ENCODE peak calls at places on chromosomes 1 and 21, in five cellular contexts. S is gastrocnemius medialis, D is prostate gland, R is kidney, A is GM23248. X is an unnamed sample.

GRCh38 chr1:52629021-52629643 is 3.8 kb upstream of the SHISAL2A start:
- DNase-seq in S (no peak), D (no peak), R (peak; percentile 84), A (no peak), X (no peak)

GRCh38 chr1:40801742-40802077 is 18.1 kb downstream of the KCNQ4 start:
- DNase-seq in S (no peak), D (no peak), R (no peak), A (no peak), X (no peak)

GRCh38 chr1:193846881-193847280 is 660.5 kb upstream of the B3GALT2 start:
- DNase-seq in S (no peak), D (no peak), R (no peak), A (no peak), X (no peak)

GRCh38 chr1:223747838-223748335 is 35.5 kb downstream of the CAPN2 start:
- DNase-seq in S (no peak), D (no peak), R (no peak), A (peak; percentile 48), X (no peak)

GRCh38 chr1:186102559-186103148 is 272.4 kb downstream of the TPR start:
- DNase-seq in S (no peak), D (no peak), R (no peak), A (peak; percentile 88), X (peak; percentile 55)

GRCh38 chr1:223204424-223204823 is 61.4 kb upstream of the TLR5 start:
- DNase-seq in S (no peak), D (no peak), R (no peak), A (no peak), X (no peak)

GRCh38 chr1:3319874-3320245 is 134.6 kb upstream of the ARHGEF16 start:
- DNase-seq in S (no peak), D (peak; percentile 52), R (no peak), A (peak; percentile 60), X (no peak)

GRCh38 chr1:186440584-186440983 is 20.3 kb downstream of the PDC start:
- DNase-seq in S (no peak), D (no peak), R (no peak), A (peak; percentile 5), X (no peak)

GRCh38 chr21:17295997-17296396 is 216.8 kb upstream of the CXADR start:
- DNase-seq in S (no peak), D (no peak), R (no peak), A (no peak), X (no peak)

GRCh38 chr1:3459940-3460652 is 5.6 kb downstream of the ARHGEF16 start:
- DNase-seq in S (peak; percentile 54), D (peak; percentile 79), R (peak; percentile 88), A (no peak), X (no peak)

GRCh38 chr21:28872218-28872617 is 120.5 kb downstream of the LTN1 start:
- DNase-seq in S (no peak), D (no peak), R (no peak), A (peak; percentile 27), X (no peak)

GRCh38 chr1:98102369-98103030 is 181.7 kb upstream of the DPYD start:
- DNase-seq in S (no peak), D (no peak), R (no peak), A (peak; percentile 71), X (no peak)

GRCh38 chr1:236795035-236795756 is at the start of gene MTR:
- DNase-seq in S (peak; percentile 99), D (peak; percentile 99), R (peak; percentile 99), A (peak; percentile 99), X (peak; percentile 99)

GRCh38 chr1:97654866-97655265 is 266.0 kb downstream of the DPYD start:
- DNase-seq in S (no peak), D (no peak), R (no peak), A (no peak), X (no peak)

GRCh38 chr1:79859212-79859948 is 852.9 kb upstream of the ADGRL4 start:
- DNase-seq in S (no peak), D (no peak), R (no peak), A (peak; percentile 81), X (no peak)

GRCh38 chr1:64598100-64598571 is 128.2 kb downstream of the CACHD1 start:
- DNase-seq in S (no peak), D (no peak), R (no peak), A (peak; percentile 83), X (no peak)

GRCh38 chr1:172818841-172819527 is 160.1 kb downstream of the FASLG start:
- DNase-seq in S (no peak), D (no peak), R (no peak), A (no peak), X (peak; percentile 49)

GRCh38 chr21:44992608-44993031 is 52.8 kb downstream of the SLX9 start:
- DNase-seq in S (no peak), D (no peak), R (peak; percentile 71), A (no peak), X (peak; percentile 32)

GRCh38 chr1:66613187-66613586 is 79.2 kb downstream of the SGIP1 start:
- DNase-seq in S (no peak), D (no peak), R (no peak), A (no peak), X (no peak)

GRCh38 chr1:34858901-34859441 is 578 bp downstream of the SMIM12 start:
- DNase-seq in S (no peak), D (no peak), R (no peak), A (peak; percentile 74), X (peak; percentile 62)

DNA sequence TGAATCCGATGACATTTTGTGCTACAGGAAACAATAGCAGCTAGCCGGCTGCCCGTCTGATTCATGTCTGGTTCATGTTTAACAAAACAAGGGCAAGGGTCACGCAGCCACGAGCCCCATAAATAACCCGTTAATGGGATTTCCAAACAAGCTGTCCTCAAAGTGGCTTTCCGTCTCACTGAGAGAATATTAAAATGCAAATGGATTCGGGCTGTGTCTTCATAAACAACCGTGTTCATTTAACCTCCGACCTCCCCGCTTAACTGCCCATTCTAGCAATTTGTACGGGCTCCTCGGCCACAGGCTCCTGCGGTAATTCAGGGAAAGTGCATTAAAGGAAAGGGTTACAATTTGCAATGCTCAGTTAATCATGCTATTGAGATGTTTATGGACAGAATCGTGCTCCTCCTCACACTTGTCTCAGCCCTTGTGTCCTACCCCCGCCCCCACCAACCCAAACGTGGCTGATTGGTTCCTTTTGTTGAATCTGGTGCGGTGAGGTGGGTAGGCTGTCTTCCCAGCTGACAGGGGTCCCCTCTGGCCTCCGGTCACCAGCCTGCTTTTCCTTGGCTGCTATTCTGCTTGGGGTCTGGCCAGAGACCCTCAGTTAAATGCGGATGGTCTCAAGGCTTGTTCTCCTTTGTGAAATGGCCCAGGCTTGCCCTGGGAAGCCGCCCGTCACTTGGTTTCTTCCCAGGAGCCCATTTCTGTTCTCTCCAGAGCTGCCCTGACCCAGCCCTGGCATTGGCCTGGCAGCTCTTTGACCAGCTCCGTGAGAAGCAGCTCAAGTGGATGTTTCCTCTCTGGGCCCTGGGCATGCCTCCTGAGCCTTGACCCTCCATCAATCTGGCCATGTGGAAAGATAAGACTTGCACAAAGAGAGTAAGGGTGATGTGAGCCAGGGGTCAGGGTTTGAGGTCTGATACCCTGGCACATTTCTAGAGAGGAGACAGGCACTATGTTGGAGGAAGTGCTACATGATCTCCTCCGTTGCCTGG is 200.7 kb upstream of the POU3F1 start:
- DNase-seq in S (no peak), D (no peak), R (peak; percentile 87), A (peak; percentile 20), X (no peak)
- H3K4me3 ChIP-seq in S (no peak overlapping the region), D (no peak overlapping the region), R (no peak overlapping the region), A (no peak overlapping the region), X (no peak overlapping the region)

DNA sequence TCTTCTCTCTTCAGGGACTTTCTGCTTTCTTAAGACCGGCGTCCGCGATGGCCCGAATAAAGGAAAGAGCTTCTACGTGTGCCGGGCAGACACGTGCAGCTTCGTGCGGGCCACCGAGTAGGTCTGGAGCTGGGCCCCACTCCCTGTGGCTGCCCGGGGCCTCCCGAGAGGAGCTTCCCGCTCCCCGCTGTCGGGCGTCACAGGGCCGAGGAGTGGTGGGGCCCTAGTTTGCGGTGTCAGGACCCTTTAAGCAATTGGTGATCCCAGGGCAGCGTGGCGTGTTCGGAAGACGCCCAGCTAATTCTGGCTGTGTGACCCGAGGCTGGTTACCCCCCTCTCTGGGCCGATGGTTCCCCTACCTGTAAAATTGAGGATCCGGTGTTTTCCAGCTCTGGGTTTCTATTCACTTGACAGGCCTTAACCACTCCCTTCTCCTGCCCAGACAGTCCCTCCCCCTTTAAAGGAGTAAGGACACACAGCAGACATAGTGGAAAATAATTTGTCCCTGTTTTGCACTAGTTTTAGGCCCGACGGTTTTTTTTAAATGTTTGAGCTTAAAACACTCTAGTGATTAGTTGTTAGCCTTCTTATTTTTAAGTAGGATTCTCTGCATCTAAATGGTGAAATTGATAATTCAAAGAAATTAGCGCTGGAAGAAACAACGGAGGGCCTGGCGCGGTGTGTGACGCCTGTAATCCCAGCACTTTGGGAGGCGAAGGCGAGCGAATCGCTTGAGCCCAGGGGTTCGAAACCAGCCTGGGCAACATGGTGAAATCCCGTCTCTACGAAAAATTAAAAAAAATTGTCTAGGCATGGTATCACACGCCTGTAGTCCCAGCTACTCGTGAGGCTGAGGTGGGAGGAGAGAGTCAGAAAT is 553 bp downstream of the TTF2 start:
- DNase-seq in S (peak; percentile 4), D (peak; percentile 13), R (peak; percentile 84), A (peak; percentile 62), X (no peak)
- H3K27ac ChIP-seq in S (peak overlapping the region; percentile 76), D (peak overlapping the region; percentile 45), R (peak overlapping the region; percentile 65), A (no peak overlapping the region), X (peak overlapping the region; percentile 16)

GRCh38 chr1:91828007-91828321 is 58.0 kb downstream of the TGFBR3 start:
- DNase-seq in S (no peak), D (no peak), R (no peak), A (no peak), X (no peak)

GRCh38 chr1:91831132-91831930 is 54.6 kb downstream of the TGFBR3 start:
- DNase-seq in S (no peak), D (peak; percentile 52), R (no peak), A (no peak), X (no peak)

GRCh38 chr1:91828583-91829281 is 57.2 kb downstream of the TGFBR3 start:
- DNase-seq in S (no peak), D (no peak), R (no peak), A (no peak), X (no peak)

GRCh38 chr1:91830242-91831131 is 55.5 kb downstream of the TGFBR3 start:
- DNase-seq in S (no peak), D (no peak), R (peak; percentile 80), A (peak; percentile 87), X (peak; percentile 75)

GRCh38 chr1:91829293-91830153 is 56.4 kb downstream of the TGFBR3 start:
- DNase-seq in S (no peak), D (no peak), R (no peak), A (no peak), X (no peak)
- H3K9me3 ChIP-seq in S (no peaks in the 10 kb centered on the region), D (no peaks in the 10 kb centered on the region), R (no peaks in the 10 kb centered on the region), A (no peaks in the 10 kb centered on the region), X (no peaks in the 10 kb centered on the region)

DNA sequence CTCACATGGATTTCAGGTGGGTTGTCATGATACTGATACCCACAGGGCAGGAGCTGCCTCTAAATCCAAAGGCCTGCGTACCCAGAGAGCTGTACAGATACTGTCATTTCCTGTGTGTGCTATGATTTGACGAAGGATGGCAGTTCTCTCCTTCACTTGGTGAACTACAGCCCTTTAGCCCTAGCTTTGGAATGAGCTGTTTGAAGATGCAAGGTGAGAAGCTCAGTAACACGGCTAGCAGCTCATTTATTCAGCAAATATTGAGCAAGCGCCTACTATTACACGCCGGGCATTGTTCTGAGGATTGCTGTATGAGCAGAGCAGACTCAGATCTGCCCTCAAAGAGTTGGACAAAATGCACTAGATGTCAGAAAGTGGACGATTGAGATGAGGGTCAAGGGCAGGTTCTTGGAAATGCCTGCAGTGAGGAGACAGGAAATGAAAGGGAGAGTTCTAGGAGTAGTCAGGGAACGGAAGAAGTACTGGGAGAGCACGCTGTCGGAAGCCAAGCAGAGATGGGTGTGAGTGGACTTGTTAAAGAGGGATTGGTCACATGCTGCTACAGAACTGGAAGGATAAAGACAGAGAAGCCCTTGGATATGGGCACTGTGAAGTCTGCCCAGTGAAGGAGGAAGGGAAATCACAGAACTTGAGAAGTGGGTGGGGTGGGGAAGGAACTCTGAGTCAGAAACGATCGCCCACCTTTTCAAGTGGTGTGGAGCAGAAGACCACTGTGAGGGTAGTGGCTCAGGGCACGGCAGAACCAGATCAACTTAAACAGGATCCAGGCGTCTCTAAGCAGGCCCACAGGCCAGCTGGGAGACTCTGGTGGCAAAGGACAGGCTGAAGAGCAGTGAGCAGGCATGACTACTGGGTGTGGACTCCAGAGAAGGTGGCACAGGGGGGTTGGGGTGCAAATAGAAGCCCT is 7.1 kb downstream of the PTGFRN start:
- DNase-seq in S (no peak), D (no peak), R (no peak), A (no peak), X (no peak)
- H3K4me3 ChIP-seq in S (no peak overlapping the region), D (no peak overlapping the region), R (no peak overlapping the region), A (no peak overlapping the region), X (no peak overlapping the region)

X was measured in aorta.